ENCODE peak calls at places on chromosome 2, in five cellular contexts. Q is H1, I is HCT116, C is HepG2, O is K562. U is an unnamed sample.

GRCh38 chr2:60581461-60582282 is 28.2 kb upstream of the BCL11A start:
- DNase-seq in Q (peak), I (no peak), C (peak), O (peak), U (no peak)

GRCh38 chr2:67806816-67807215 is 256.0 kb downstream of the C1D start:
- DNase-seq in Q (no peak), I (no peak), C (no peak), O (no peak), U (no peak)

GRCh38 chr2:42929985-42930581 is 137.7 kb upstream of the HAAO start:
- DNase-seq in Q (no peak), I (no peak), C (peak), O (no peak), U (no peak)

GRCh38 chr2:69817739-69818494 is 11.5 kb upstream of the GMCL1 start:
- DNase-seq in Q (no peak), I (no peak), C (no peak), O (no peak), U (no peak)

GRCh38 chr2:54724150-54724559 is 693 bp downstream of the EML6 start:
- DNase-seq in Q (no peak), I (no peak), C (no peak), O (no peak), U (no peak)

GRCh38 chr2:239609583-239610310 is 208.9 kb upstream of the HDAC4 start:
- DNase-seq in Q (no peak), I (no peak), C (no peak), O (no peak), U (no peak)

GRCh38 chr2:219254590-219255219 is 987 bp upstream of the TUBA4A start:
- DNase-seq in Q (no peak), I (no peak), C (no peak), O (no peak), U (no peak)

GRCh38 chr2:60294901-60295590 is 258.4 kb downstream of the BCL11A start:
- DNase-seq in Q (no peak), I (no peak), C (peak), O (no peak), U (no peak)

GRCh38 chr2:102453497-102453896 is 19.5 kb upstream of the SLC9A4 start:
- DNase-seq in Q (no peak), I (no peak), C (no peak), O (no peak), U (no peak)

GRCh38 chr2:182649316-182649715 is 66.7 kb upstream of the DNAJC10 start:
- DNase-seq in Q (no peak), I (peak), C (peak), O (no peak), U (no peak)

GRCh38 chr2:196108604-196109003 is 40.0 kb upstream of the DNAH7 start:
- DNase-seq in Q (no peak), I (no peak), C (no peak), O (no peak), U (no peak)

GRCh38 chr2:196112408-196113039 is 43.9 kb upstream of the DNAH7 start:
- DNase-seq in Q (no peak), I (no peak), C (no peak), O (no peak), U (no peak)

GRCh38 chr2:196113061-196113974 is 44.7 kb upstream of the DNAH7 start:
- DNase-seq in Q (no peak), I (no peak), C (no peak), O (no peak), U (no peak)
- H3K27ac ChIP-seq in Q (peak), I (no peak), C (no peak), O (peak), U (peak)

GRCh38 chr2:234863043-234863934 is 88.5 kb upstream of the SH3BP4 start:
- DNase-seq in Q (no peak), I (peak), C (peak), O (no peak), U (no peak)
- TF ChIP-seq SIN3A in Q (no peak), I (no peak), C (no peak), O (no peak), U (no peak)

GRCh38 chr2:207929923-207930322 is 95.4 kb downstream of the PLEKHM3 start:
- DNase-seq in Q (no peak), I (no peak), C (no peak), O (no peak), U (no peak)
- H3K27ac ChIP-seq in Q (no peak), I (no peak), C (no peak), O (no peak), U (no peak)

GRCh38 chr2:224894356-224894755 is 147.9 kb downstream of the DOCK10 start:
- DNase-seq in Q (no peak), I (no peak), C (no peak), O (no peak), U (no peak)
- TF ChIP-seq SIN3A in Q (no peak), I (no peak), C (no peak), O (no peak), U (no peak)

GRCh38 chr2:33911327-33911726 is 312.2 kb upstream of the FAM98A start:
- DNase-seq in Q (no peak), I (no peak), C (no peak), O (no peak), U (no peak)
- H3K27ac ChIP-seq in Q (no peak), I (no peak), C (no peak), O (no peak), U (no peak)

GRCh38 chr2:85583667-85584353 is 421 bp upstream of the VAMP5 start:
- DNase-seq in Q (no peak), I (no peak), C (peak), O (no peak), U (no peak)

GRCh38 chr2:85584354-85584856 is at the start of gene VAMP5:
- DNase-seq in Q (peak), I (no peak), C (peak), O (no peak), U (no peak)

GRCh38 chr2:85585781-85586105 is 1.5 kb downstream of the VAMP5 start:
- DNase-seq in Q (no peak), I (no peak), C (no peak), O (no peak), U (no peak)

GRCh38 chr2:85582467-85582866 is 1.8 kb upstream of the VAMP5 start:
- DNase-seq in Q (no peak), I (no peak), C (no peak), O (no peak), U (no peak)

DNA sequence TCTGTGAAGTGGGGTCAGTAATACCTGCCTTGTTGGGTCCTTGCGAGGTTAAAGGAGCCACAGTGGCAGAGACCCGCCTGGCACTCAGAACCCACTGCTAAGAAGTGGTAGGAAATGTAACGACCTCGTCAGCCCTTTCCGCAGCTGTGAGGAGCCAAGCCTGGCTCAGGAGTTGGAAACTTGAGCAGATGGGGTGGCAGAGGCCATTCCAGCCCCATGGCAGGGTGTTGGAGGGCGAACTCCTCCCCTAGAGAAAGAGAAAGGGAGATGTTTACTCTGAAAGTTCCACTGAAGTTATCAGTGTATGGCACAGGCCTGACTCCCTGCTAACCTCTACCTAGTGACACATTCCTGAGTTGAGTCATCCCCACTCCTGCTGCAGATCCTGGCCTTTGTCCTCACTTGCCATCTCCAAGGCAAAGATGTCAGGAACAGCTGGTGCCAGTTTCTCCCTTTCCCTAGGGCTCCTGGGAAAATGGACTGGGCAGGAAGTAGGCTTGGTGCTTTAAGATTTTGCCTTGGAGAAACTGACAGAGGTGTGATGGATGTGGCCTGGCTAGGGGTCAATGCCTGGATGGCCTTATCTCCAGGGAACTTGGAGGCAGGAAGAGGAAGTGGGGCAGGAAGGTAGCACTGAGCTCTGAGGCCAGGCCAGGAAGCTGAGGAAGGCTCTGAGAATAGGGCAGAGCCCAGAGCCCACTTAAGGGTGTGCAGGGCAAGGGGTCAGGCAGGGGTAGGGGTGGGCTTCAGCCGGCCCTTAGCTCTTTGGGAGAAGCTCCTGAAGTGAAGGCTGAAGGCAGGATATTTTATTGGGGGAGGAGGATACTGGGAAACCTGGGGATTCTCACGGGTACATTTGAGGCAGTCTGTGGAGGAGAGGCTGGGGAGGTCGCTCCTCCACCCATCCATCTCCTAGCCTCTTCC is 888 bp downstream of the VAMP5 start:
- DNase-seq in Q (no peak), I (no peak), C (peak), O (peak), U (peak)
- TF ChIP-seq SIN3A in Q (no peak), I (no peak), C (peak), O (no peak), U (no peak)

DNA sequence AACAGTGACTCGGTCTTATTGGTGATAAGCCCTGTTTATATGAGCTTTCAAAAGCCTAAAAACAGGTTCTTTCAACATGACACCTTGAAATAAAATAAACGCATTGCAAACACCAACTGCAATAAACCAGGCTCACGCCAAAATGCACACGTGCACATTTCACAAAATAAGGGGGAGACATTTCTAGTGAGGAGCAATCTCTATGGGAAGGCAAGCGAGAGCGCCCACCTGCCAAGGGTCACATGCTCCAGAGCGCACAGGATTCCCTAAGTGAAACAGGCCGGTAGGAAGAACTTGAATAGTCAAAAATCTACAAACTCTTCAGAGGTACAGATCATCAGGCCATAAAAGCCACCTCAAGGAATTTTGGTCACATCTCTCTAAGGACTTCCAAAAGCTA is 1.9 kb downstream of the PID1 start:
- DNase-seq in Q (no peak), I (no peak), C (no peak), O (no peak), U (no peak)
- H3K27ac ChIP-seq in Q (no peak), I (no peak), C (no peak), O (no peak), U (no peak)

GRCh38 chr2:47389692-47390091 is 13.3 kb upstream of the MSH2 start:
- DNase-seq in Q (peak), I (no peak), C (no peak), O (no peak), U (no peak)

GRCh38 chr2:47388888-47389287 is 14.1 kb upstream of the MSH2 start:
- DNase-seq in Q (no peak), I (no peak), C (no peak), O (no peak), U (no peak)

DNA sequence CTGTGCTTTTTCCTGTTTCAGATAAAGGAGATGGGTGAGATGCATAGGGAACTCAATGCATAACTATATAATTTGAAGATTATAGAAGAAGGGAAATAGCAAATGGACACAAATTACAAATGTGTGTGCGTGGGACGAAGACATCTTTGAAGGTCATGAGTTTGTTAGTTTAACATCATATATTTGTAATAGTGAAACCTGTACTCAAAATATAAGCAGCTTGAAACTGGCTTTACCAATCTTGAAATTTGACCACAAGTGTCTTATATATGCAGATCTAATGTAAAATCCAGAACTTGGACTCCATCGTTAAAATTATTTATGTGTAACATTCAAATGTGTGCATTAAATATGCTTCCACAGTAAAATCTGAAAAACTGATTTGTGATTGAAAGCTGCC is 16.4 kb upstream of the MSH2 start:
- DNase-seq in Q (no peak), I (no peak), C (no peak), O (no peak), U (no peak)
- TF ChIP-seq SIN3A in Q (no peak), I (no peak), C (no peak), O (no peak), U (no peak)

GRCh38 chr2:215377283-215377682 is 58.6 kb downstream of the FN1 start:
- DNase-seq in Q (no peak), I (no peak), C (no peak), O (no peak), U (no peak)

GRCh38 chr2:215379948-215380347 is 55.9 kb downstream of the FN1 start:
- DNase-seq in Q (no peak), I (no peak), C (no peak), O (no peak), U (no peak)

GRCh38 chr2:215380699-215381098 is 55.2 kb downstream of the FN1 start:
- DNase-seq in Q (no peak), I (no peak), C (no peak), O (no peak), U (no peak)

GRCh38 chr2:215378045-215378444 is 57.8 kb downstream of the FN1 start:
- DNase-seq in Q (no peak), I (no peak), C (no peak), O (no peak), U (no peak)

GRCh38 chr2:215379039-215379438 is 56.8 kb downstream of the FN1 start:
- DNase-seq in Q (no peak), I (no peak), C (no peak), O (no peak), U (no peak)
- H3K27ac ChIP-seq in Q (no peak), I (no peak), C (no peak), O (no peak), U (no peak)

U was measured in Panc1.